ENCODE peak calls at places on chromosomes 5 and 9, in seven cellular contexts. One of them, this sample, is unnamed. For H3K27me3 and H3K4me1, the result is how much of the 10 kb centered on the place peaks cover.

GRCh38 chr9:112041536-112042243 is 133.4 kb downstream of the SUSD1 start:
- DNase-seq in left ventricle myocardium inferior: no peak
- DNase-seq in GM23338: peak
- DNase-seq in tibial artery: no peak
- DNase-seq in CD4-positive, alpha-beta memory T cell: no peak
- DNase-seq in fibroblast of lung: peak
- DNase-seq in effector memory CD4-positive, alpha-beta T cell: no peak
- DNase-seq in this sample: no peak

GRCh38 chr5:92969781-92970237 is 611.2 kb downstream of the NR2F1-AS1 start:
- DNase-seq in left ventricle myocardium inferior: no peak
- DNase-seq in GM23338: no peak
- DNase-seq in tibial artery: no peak
- DNase-seq in CD4-positive, alpha-beta memory T cell: no peak
- DNase-seq in fibroblast of lung: peak
- DNase-seq in effector memory CD4-positive, alpha-beta T cell: no peak
- DNase-seq in this sample: no peak

GRCh38 chr5:158414780-158415179 is 555.8 kb upstream of the CLINT1 start:
- DNase-seq in left ventricle myocardium inferior: no peak
- DNase-seq in GM23338: no peak
- DNase-seq in tibial artery: no peak
- DNase-seq in CD4-positive, alpha-beta memory T cell: no peak
- DNase-seq in fibroblast of lung: peak
- DNase-seq in effector memory CD4-positive, alpha-beta T cell: no peak
- DNase-seq in this sample: no peak

GRCh38 chr5:78501411-78502338 is 141.3 kb downstream of the SCAMP1 start:
- DNase-seq in left ventricle myocardium inferior: no peak
- DNase-seq in GM23338: no peak
- DNase-seq in tibial artery: no peak
- DNase-seq in CD4-positive, alpha-beta memory T cell: no peak
- DNase-seq in fibroblast of lung: peak
- DNase-seq in effector memory CD4-positive, alpha-beta T cell: no peak
- DNase-seq in this sample: no peak

GRCh38 chr5:59674763-59675162 is 218.8 kb downstream of the PDE4D start:
- DNase-seq in left ventricle myocardium inferior: no peak
- DNase-seq in GM23338: no peak
- DNase-seq in tibial artery: no peak
- DNase-seq in CD4-positive, alpha-beta memory T cell: no peak
- DNase-seq in fibroblast of lung: no peak
- DNase-seq in effector memory CD4-positive, alpha-beta T cell: no peak
- DNase-seq in this sample: no peak

GRCh38 chr5:154811653-154812465 is 38.5 kb downstream of the FAXDC2 start:
- DNase-seq in left ventricle myocardium inferior: peak
- DNase-seq in GM23338: peak
- DNase-seq in tibial artery: peak
- DNase-seq in CD4-positive, alpha-beta memory T cell: peak
- DNase-seq in fibroblast of lung: peak
- DNase-seq in effector memory CD4-positive, alpha-beta T cell: peak
- DNase-seq in this sample: no peak

GRCh38 chr9:93057703-93058356 is 671 bp upstream of the SUSD3 start:
- DNase-seq in left ventricle myocardium inferior: no peak
- DNase-seq in GM23338: no peak
- DNase-seq in tibial artery: no peak
- DNase-seq in CD4-positive, alpha-beta memory T cell: no peak
- DNase-seq in fibroblast of lung: no peak
- DNase-seq in effector memory CD4-positive, alpha-beta T cell: no peak
- DNase-seq in this sample: no peak

GRCh38 chr9:114284316-114285060 is 38.4 kb upstream of the ORM1 start:
- DNase-seq in left ventricle myocardium inferior: peak
- DNase-seq in GM23338: no peak
- DNase-seq in tibial artery: peak
- DNase-seq in CD4-positive, alpha-beta memory T cell: no peak
- DNase-seq in fibroblast of lung: no peak
- DNase-seq in effector memory CD4-positive, alpha-beta T cell: no peak
- DNase-seq in this sample: peak

GRCh38 chr5:112757468-112758208 is 20.0 kb downstream of the APC start:
- DNase-seq in left ventricle myocardium inferior: no peak
- DNase-seq in GM23338: peak
- DNase-seq in tibial artery: no peak
- DNase-seq in CD4-positive, alpha-beta memory T cell: peak
- DNase-seq in fibroblast of lung: peak
- DNase-seq in effector memory CD4-positive, alpha-beta T cell: no peak
- DNase-seq in this sample: no peak

GRCh38 chr9:15513335-15513734 is 2.6 kb upstream of the PSIP1 start:
- DNase-seq in left ventricle myocardium inferior: no peak
- DNase-seq in GM23338: peak
- DNase-seq in tibial artery: no peak
- DNase-seq in CD4-positive, alpha-beta memory T cell: no peak
- DNase-seq in fibroblast of lung: no peak
- DNase-seq in effector memory CD4-positive, alpha-beta T cell: no peak
- DNase-seq in this sample: no peak

GRCh38 chr5:125592856-125593255 is 830.4 kb upstream of the GRAMD2B start:
- DNase-seq in left ventricle myocardium inferior: no peak
- DNase-seq in GM23338: no peak
- DNase-seq in tibial artery: no peak
- DNase-seq in CD4-positive, alpha-beta memory T cell: no peak
- DNase-seq in fibroblast of lung: no peak
- DNase-seq in effector memory CD4-positive, alpha-beta T cell: no peak
- DNase-seq in this sample: no peak

GRCh38 chr5:172950176-172950965 is 8.9 kb upstream of the RPL26L1 start:
- DNase-seq in left ventricle myocardium inferior: no peak
- DNase-seq in GM23338: no peak
- DNase-seq in tibial artery: no peak
- DNase-seq in CD4-positive, alpha-beta memory T cell: no peak
- DNase-seq in fibroblast of lung: no peak
- DNase-seq in effector memory CD4-positive, alpha-beta T cell: no peak
- DNase-seq in this sample: no peak

GRCh38 chr5:81756016-81756415 is 5.1 kb upstream of the SSBP2 start:
- DNase-seq in left ventricle myocardium inferior: no peak
- DNase-seq in GM23338: no peak
- DNase-seq in tibial artery: no peak
- DNase-seq in CD4-positive, alpha-beta memory T cell: no peak
- DNase-seq in fibroblast of lung: no peak
- DNase-seq in effector memory CD4-positive, alpha-beta T cell: no peak
- DNase-seq in this sample: no peak

GRCh38 chr5:159340511-159340910 is 10.2 kb upstream of the IL12B start:
- DNase-seq in left ventricle myocardium inferior: no peak
- DNase-seq in GM23338: no peak
- DNase-seq in tibial artery: no peak
- DNase-seq in CD4-positive, alpha-beta memory T cell: peak
- DNase-seq in fibroblast of lung: no peak
- DNase-seq in effector memory CD4-positive, alpha-beta T cell: no peak
- DNase-seq in this sample: no peak

GRCh38 chr5:138979684-138980275 is 104.6 kb upstream of the LRRTM2 start:
- DNase-seq in left ventricle myocardium inferior: no peak
- DNase-seq in GM23338: no peak
- DNase-seq in tibial artery: no peak
- DNase-seq in CD4-positive, alpha-beta memory T cell: peak
- DNase-seq in fibroblast of lung: no peak
- DNase-seq in effector memory CD4-positive, alpha-beta T cell: no peak
- DNase-seq in this sample: peak

GRCh38 chr5:537621-538071 is 13.4 kb upstream of the SLC9A3 start:
- DNase-seq in left ventricle myocardium inferior: no peak
- DNase-seq in GM23338: no peak
- DNase-seq in tibial artery: no peak
- DNase-seq in CD4-positive, alpha-beta memory T cell: no peak
- DNase-seq in fibroblast of lung: no peak
- DNase-seq in effector memory CD4-positive, alpha-beta T cell: no peak
- DNase-seq in this sample: no peak

GRCh38 chr5:537098-537497 is 12.8 kb upstream of the SLC9A3 start:
- DNase-seq in left ventricle myocardium inferior: no peak
- DNase-seq in GM23338: no peak
- DNase-seq in tibial artery: no peak
- DNase-seq in CD4-positive, alpha-beta memory T cell: no peak
- DNase-seq in fibroblast of lung: no peak
- DNase-seq in effector memory CD4-positive, alpha-beta T cell: no peak
- DNase-seq in this sample: no peak

GRCh38 chr5:534743-535671 is 10.8 kb upstream of the SLC9A3 start:
- DNase-seq in left ventricle myocardium inferior: no peak
- DNase-seq in GM23338: no peak
- DNase-seq in tibial artery: no peak
- DNase-seq in CD4-positive, alpha-beta memory T cell: no peak
- DNase-seq in fibroblast of lung: no peak
- DNase-seq in effector memory CD4-positive, alpha-beta T cell: no peak
- DNase-seq in this sample: no peak

GRCh38 chr5:534006-534742 is 9.9 kb upstream of the SLC9A3 start:
- DNase-seq in left ventricle myocardium inferior: no peak
- DNase-seq in GM23338: no peak
- DNase-seq in tibial artery: no peak
- DNase-seq in CD4-positive, alpha-beta memory T cell: no peak
- DNase-seq in fibroblast of lung: no peak
- DNase-seq in effector memory CD4-positive, alpha-beta T cell: no peak
- DNase-seq in this sample: no peak

GRCh38 chr5:535781-536698 is 11.8 kb upstream of the SLC9A3 start:
- DNase-seq in left ventricle myocardium inferior: no peak
- DNase-seq in GM23338: no peak
- DNase-seq in tibial artery: no peak
- DNase-seq in CD4-positive, alpha-beta memory T cell: no peak
- DNase-seq in fibroblast of lung: no peak
- DNase-seq in effector memory CD4-positive, alpha-beta T cell: no peak
- DNase-seq in this sample: no peak
- H3K27me3 ChIP-seq in left ventricle myocardium inferior: half or more
- H3K27me3 ChIP-seq in GM23338: under half
- H3K27me3 ChIP-seq in tibial artery: half or more
- H3K27me3 ChIP-seq in CD4-positive, alpha-beta memory T cell: under half
- H3K27me3 ChIP-seq in fibroblast of lung: under half
- H3K27me3 ChIP-seq in effector memory CD4-positive, alpha-beta T cell: under half
- H3K27me3 ChIP-seq in this sample: under half

GRCh38 chr9:121743441-121744001 is 92.1 kb downstream of the DAB2IP start:
- DNase-seq in left ventricle myocardium inferior: peak
- DNase-seq in GM23338: peak
- DNase-seq in tibial artery: peak
- DNase-seq in CD4-positive, alpha-beta memory T cell: no peak
- DNase-seq in fibroblast of lung: peak
- DNase-seq in effector memory CD4-positive, alpha-beta T cell: no peak
- DNase-seq in this sample: peak
- H3K4me1 ChIP-seq in left ventricle myocardium inferior: half or more
- H3K4me1 ChIP-seq in GM23338: under half
- H3K4me1 ChIP-seq in tibial artery: under half
- H3K4me1 ChIP-seq in CD4-positive, alpha-beta memory T cell: under half
- H3K4me1 ChIP-seq in fibroblast of lung: under half
- H3K4me1 ChIP-seq in effector memory CD4-positive, alpha-beta T cell: under half
- H3K4me1 ChIP-seq in this sample: under half

GRCh38 chr5:181047288-181047687 is 7.2 kb downstream of the BTNL9 start:
- DNase-seq in left ventricle myocardium inferior: no peak
- DNase-seq in GM23338: no peak
- DNase-seq in tibial artery: no peak
- DNase-seq in CD4-positive, alpha-beta memory T cell: no peak
- DNase-seq in fibroblast of lung: no peak
- DNase-seq in effector memory CD4-positive, alpha-beta T cell: no peak
- DNase-seq in this sample: no peak

GRCh38 chr5:181043285-181044092 is 3.4 kb downstream of the BTNL9 start:
- DNase-seq in left ventricle myocardium inferior: no peak
- DNase-seq in GM23338: no peak
- DNase-seq in tibial artery: no peak
- DNase-seq in CD4-positive, alpha-beta memory T cell: no peak
- DNase-seq in fibroblast of lung: no peak
- DNase-seq in effector memory CD4-positive, alpha-beta T cell: no peak
- DNase-seq in this sample: peak

GRCh38 chr5:181044662-181045305 is 4.7 kb downstream of the BTNL9 start:
- DNase-seq in left ventricle myocardium inferior: peak
- DNase-seq in GM23338: no peak
- DNase-seq in tibial artery: no peak
- DNase-seq in CD4-positive, alpha-beta memory T cell: no peak
- DNase-seq in fibroblast of lung: no peak
- DNase-seq in effector memory CD4-positive, alpha-beta T cell: no peak
- DNase-seq in this sample: no peak

GRCh38 chr5:181044093-181044599 is 4.1 kb downstream of the BTNL9 start:
- DNase-seq in left ventricle myocardium inferior: no peak
- DNase-seq in GM23338: no peak
- DNase-seq in tibial artery: no peak
- DNase-seq in CD4-positive, alpha-beta memory T cell: no peak
- DNase-seq in fibroblast of lung: no peak
- DNase-seq in effector memory CD4-positive, alpha-beta T cell: no peak
- DNase-seq in this sample: no peak

DNA sequence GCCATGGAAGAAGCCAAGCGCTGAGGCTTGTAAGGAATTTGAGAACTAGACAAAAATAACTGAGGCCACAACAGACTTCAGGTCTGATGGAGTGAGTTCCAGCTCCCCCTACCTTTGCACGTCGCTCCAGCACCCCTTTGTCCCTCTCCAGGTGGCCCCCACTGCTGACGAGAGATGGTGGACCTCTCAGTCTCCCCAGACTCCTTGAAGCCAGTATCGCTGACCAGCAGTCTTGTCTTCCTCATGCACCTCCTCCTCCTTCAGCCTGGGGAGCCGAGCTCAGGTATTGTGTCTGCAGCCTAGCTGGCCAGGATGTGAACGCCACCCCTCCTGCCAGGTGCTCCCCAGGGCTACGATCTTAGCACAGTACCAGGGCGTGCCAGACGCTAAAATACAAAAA is 5.2 kb downstream of the BTNL9 start:
- DNase-seq in left ventricle myocardium inferior: no peak
- DNase-seq in GM23338: no peak
- DNase-seq in tibial artery: no peak
- DNase-seq in CD4-positive, alpha-beta memory T cell: no peak
- DNase-seq in fibroblast of lung: no peak
- DNase-seq in effector memory CD4-positive, alpha-beta T cell: no peak
- DNase-seq in this sample: no peak
- H3K27me3 ChIP-seq in left ventricle myocardium inferior: half or more
- H3K27me3 ChIP-seq in GM23338: under half
- H3K27me3 ChIP-seq in tibial artery: half or more
- H3K27me3 ChIP-seq in CD4-positive, alpha-beta memory T cell: under half
- H3K27me3 ChIP-seq in fibroblast of lung: under half
- H3K27me3 ChIP-seq in effector memory CD4-positive, alpha-beta T cell: under half
- H3K27me3 ChIP-seq in this sample: under half

GRCh38 chr5:98656106-98656795 is 117.2 kb upstream of the RGMB start:
- DNase-seq in left ventricle myocardium inferior: no peak
- DNase-seq in GM23338: peak
- DNase-seq in tibial artery: no peak
- DNase-seq in CD4-positive, alpha-beta memory T cell: no peak
- DNase-seq in fibroblast of lung: peak
- DNase-seq in effector memory CD4-positive, alpha-beta T cell: no peak
- DNase-seq in this sample: no peak
- H3K4me1 ChIP-seq in left ventricle myocardium inferior: under half
- H3K4me1 ChIP-seq in GM23338: under half
- H3K4me1 ChIP-seq in tibial artery: under half
- H3K4me1 ChIP-seq in CD4-positive, alpha-beta memory T cell: under half
- H3K4me1 ChIP-seq in fibroblast of lung: under half
- H3K4me1 ChIP-seq in effector memory CD4-positive, alpha-beta T cell: under half
- H3K4me1 ChIP-seq in this sample: under half

GRCh38 chr5:116571568-116572321 is 2.9 kb downstream of the SEMA6A start:
- DNase-seq in left ventricle myocardium inferior: no peak
- DNase-seq in GM23338: peak
- DNase-seq in tibial artery: no peak
- DNase-seq in CD4-positive, alpha-beta memory T cell: no peak
- DNase-seq in fibroblast of lung: no peak
- DNase-seq in effector memory CD4-positive, alpha-beta T cell: no peak
- DNase-seq in this sample: no peak
- H3K27me3 ChIP-seq in left ventricle myocardium inferior: half or more
- H3K27me3 ChIP-seq in GM23338: under half
- H3K27me3 ChIP-seq in tibial artery: under half
- H3K27me3 ChIP-seq in CD4-positive, alpha-beta memory T cell: under half
- H3K27me3 ChIP-seq in fibroblast of lung: under half
- H3K27me3 ChIP-seq in effector memory CD4-positive, alpha-beta T cell: under half
- H3K27me3 ChIP-seq in this sample: under half

GRCh38 chr5:151141535-151141934 is 16.0 kb downstream of the ANXA6 start:
- DNase-seq in left ventricle myocardium inferior: peak
- DNase-seq in GM23338: peak
- DNase-seq in tibial artery: no peak
- DNase-seq in CD4-positive, alpha-beta memory T cell: peak
- DNase-seq in fibroblast of lung: peak
- DNase-seq in effector memory CD4-positive, alpha-beta T cell: peak
- DNase-seq in this sample: no peak
- H3K4me1 ChIP-seq in left ventricle myocardium inferior: half or more
- H3K4me1 ChIP-seq in GM23338: under half
- H3K4me1 ChIP-seq in tibial artery: under half
- H3K4me1 ChIP-seq in CD4-positive, alpha-beta memory T cell: half or more
- H3K4me1 ChIP-seq in fibroblast of lung: under half
- H3K4me1 ChIP-seq in effector memory CD4-positive, alpha-beta T cell: half or more
- H3K4me1 ChIP-seq in this sample: under half

GRCh38 chr9:214488-215448 is at the start of gene DOCK8:
- DNase-seq in left ventricle myocardium inferior: peak
- DNase-seq in GM23338: peak
- DNase-seq in tibial artery: peak
- DNase-seq in CD4-positive, alpha-beta memory T cell: peak
- DNase-seq in fibroblast of lung: peak
- DNase-seq in effector memory CD4-positive, alpha-beta T cell: peak
- DNase-seq in this sample: peak
- H3K27me3 ChIP-seq in left ventricle myocardium inferior: half or more
- H3K27me3 ChIP-seq in GM23338: half or more
- H3K27me3 ChIP-seq in tibial artery: under half
- H3K27me3 ChIP-seq in CD4-positive, alpha-beta memory T cell: under half
- H3K27me3 ChIP-seq in fibroblast of lung: under half
- H3K27me3 ChIP-seq in effector memory CD4-positive, alpha-beta T cell: under half
- H3K27me3 ChIP-seq in this sample: under half

This sample was measured in ascending aorta.